ENCODE peak calls at places on chromosomes 1 and 21, in eight cellular contexts. S, X, L, F, W, J, P and D are unnamed samples.

GRCh38 chr1:98393719-98394118 is 267.8 kb upstream of the SNX7 start:
- DNase-seq in S (no peak), X (no peak), L (no peak), F (no peak), W (no peak), J (no peak), P (no peak), D (no peak)

GRCh38 chr1:27436204-27437159 is 44.1 kb downstream of the GPR3 start:
- DNase-seq in S (peak), X (peak), L (no peak), F (no peak), W (peak), J (no peak), P (no peak), D (no peak)

GRCh38 chr21:37797403-37797802 is 118.9 kb downstream of the KCNJ6 start:
- DNase-seq in S (no peak), X (no peak), L (no peak), F (no peak), W (no peak), J (no peak), P (no peak), D (no peak)

GRCh38 chr21:35090403-35090802 is 41.3 kb upstream of the RUNX1 start:
- DNase-seq in S (no peak), X (no peak), L (no peak), F (no peak), W (no peak), J (no peak), P (no peak), D (no peak)

GRCh38 chr21:31261759-31262158 is 82.3 kb downstream of the TIAM1 start:
- DNase-seq in S (no peak), X (no peak), L (no peak), F (no peak), W (no peak), J (no peak), P (no peak), D (no peak)

GRCh38 chr1:178011101-178011828 is 41.4 kb upstream of the SEC16B start:
- DNase-seq in S (peak), X (peak), L (no peak), F (no peak), W (no peak), J (no peak), P (peak), D (no peak)

GRCh38 chr1:246587606-246588005 is 21.4 kb downstream of the CNST start:
- DNase-seq in S (peak), X (peak), L (no peak), F (no peak), W (no peak), J (no peak), P (no peak), D (no peak)

GRCh38 chr21:31730687-31731111 is 1.2 kb downstream of the SCAF4 start:
- DNase-seq in S (peak), X (peak), L (no peak), F (no peak), W (no peak), J (no peak), P (peak), D (no peak)

GRCh38 chr1:7856345-7856744 is 3.5 kb upstream of the UTS2 start:
- DNase-seq in S (peak), X (no peak), L (no peak), F (no peak), W (no peak), J (no peak), P (peak), D (no peak)

GRCh38 chr1:56515898-56516538 is 63.3 kb downstream of the PLPP3 start:
- DNase-seq in S (no peak), X (no peak), L (no peak), F (no peak), W (no peak), J (no peak), P (no peak), D (no peak)

GRCh38 chr1:179058343-179059184 is 23.3 kb upstream of the TOR3A start:
- DNase-seq in S (peak), X (peak), L (no peak), F (no peak), W (no peak), J (no peak), P (peak), D (no peak)

GRCh38 chr1:10050611-10051010 is 17.9 kb downstream of the UBE4B start:
- DNase-seq in S (no peak), X (no peak), L (no peak), F (no peak), W (no peak), J (no peak), P (no peak), D (no peak)

GRCh38 chr1:245874942-245875580 is 632.0 kb downstream of the SMYD3 start:
- DNase-seq in S (peak), X (peak), L (no peak), F (peak), W (peak), J (no peak), P (no peak), D (no peak)

GRCh38 chr1:9539165-9539828 is at the start of gene SLC25A33:
- DNase-seq in S (peak), X (peak), L (peak), F (peak), W (peak), J (peak), P (peak), D (peak)

GRCh38 chr1:178388398-178389161 is 108.2 kb downstream of the CLEC20A start:
- DNase-seq in S (peak), X (no peak), L (no peak), F (no peak), W (no peak), J (no peak), P (no peak), D (no peak)

GRCh38 chr21:36629061-36629460 is 69.9 kb upstream of the SIM2 start:
- DNase-seq in S (no peak), X (no peak), L (no peak), F (no peak), W (no peak), J (no peak), P (no peak), D (no peak)

GRCh38 chr1:70319750-70320149 is 34.8 kb downstream of the ANKRD13C start:
- DNase-seq in S (peak), X (peak), L (no peak), F (no peak), W (no peak), J (no peak), P (no peak), D (no peak)

GRCh38 chr1:1889847-1890505 is 911 bp downstream of the GNB1 start:
- DNase-seq in S (peak), X (peak), L (peak), F (peak), W (peak), J (peak), P (peak), D (peak)

GRCh38 chr1:179708434-179709195 is 34.5 kb upstream of the FAM163A start:
- DNase-seq in S (peak), X (no peak), L (no peak), F (no peak), W (no peak), J (no peak), P (no peak), D (no peak)

GRCh38 chr1:231678021-231678432 is 51.4 kb downstream of the DISC1 start:
- DNase-seq in S (no peak), X (peak), L (no peak), F (no peak), W (no peak), J (no peak), P (no peak), D (no peak)

GRCh38 chr1:23423415-23424170 is 955 bp downstream of the TCEA3 start:
- DNase-seq in S (no peak), X (no peak), L (no peak), F (peak), W (peak), J (no peak), P (peak), D (no peak)

GRCh38 chr1:183934284-183934683 is 103.2 kb downstream of the COLGALT2 start:
- DNase-seq in S (no peak), X (no peak), L (no peak), F (no peak), W (no peak), J (no peak), P (no peak), D (no peak)

GRCh38 chr1:41742219-41742618 is 176.5 kb downstream of the HIVEP3 start:
- DNase-seq in S (peak), X (peak), L (no peak), F (peak), W (no peak), J (no peak), P (no peak), D (no peak)

GRCh38 chr21:24844672-24845071 is 762.6 kb downstream of the MRPL39 start:
- DNase-seq in S (no peak), X (no peak), L (no peak), F (no peak), W (no peak), J (no peak), P (no peak), D (no peak)

DNA sequence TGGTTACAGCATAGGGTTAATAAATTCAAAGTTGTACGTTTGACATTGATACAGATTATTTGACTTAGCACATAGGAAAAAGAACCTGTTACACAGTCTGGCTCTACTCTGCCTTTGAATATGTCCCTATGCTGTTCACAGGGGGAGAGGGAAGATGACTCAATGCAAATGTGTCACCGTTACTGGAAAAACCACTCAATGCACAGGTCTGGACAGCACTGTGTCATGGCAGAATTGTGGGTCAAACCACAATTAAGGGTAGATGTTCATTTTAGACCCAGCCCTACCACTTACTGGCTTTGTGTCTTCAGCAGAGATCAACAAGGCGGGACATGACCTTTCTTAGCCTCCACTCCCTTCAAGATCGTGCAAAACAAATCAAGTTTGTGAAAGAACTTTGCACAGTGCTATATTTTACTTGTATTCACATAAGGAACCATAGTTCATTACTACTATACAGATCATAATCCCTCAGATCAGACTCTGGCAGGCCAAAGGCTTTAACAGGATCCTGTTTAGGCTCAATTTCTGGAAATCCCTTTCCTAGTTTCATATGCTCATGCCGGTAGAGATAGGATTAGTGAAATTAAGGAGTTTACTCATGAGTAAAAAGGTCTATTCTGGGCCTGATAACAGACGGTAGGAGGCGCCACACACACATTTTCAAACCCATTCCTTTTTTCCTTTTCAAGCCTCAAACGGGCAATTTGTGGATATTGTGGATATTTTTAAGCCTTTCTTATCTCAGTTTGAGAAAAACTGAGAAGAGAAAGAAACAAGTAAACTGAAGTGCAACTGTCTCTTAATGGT is 22.0 kb downstream of the EIF2D start:
- DNase-seq in S (peak), X (peak), L (no peak), F (no peak), W (peak), J (peak), P (peak), D (peak)
- TF ChIP-seq CTCF in S (peak), X (peak), L (peak), F (peak), W (no peak), J (peak), P (peak), D (peak)

DNA sequence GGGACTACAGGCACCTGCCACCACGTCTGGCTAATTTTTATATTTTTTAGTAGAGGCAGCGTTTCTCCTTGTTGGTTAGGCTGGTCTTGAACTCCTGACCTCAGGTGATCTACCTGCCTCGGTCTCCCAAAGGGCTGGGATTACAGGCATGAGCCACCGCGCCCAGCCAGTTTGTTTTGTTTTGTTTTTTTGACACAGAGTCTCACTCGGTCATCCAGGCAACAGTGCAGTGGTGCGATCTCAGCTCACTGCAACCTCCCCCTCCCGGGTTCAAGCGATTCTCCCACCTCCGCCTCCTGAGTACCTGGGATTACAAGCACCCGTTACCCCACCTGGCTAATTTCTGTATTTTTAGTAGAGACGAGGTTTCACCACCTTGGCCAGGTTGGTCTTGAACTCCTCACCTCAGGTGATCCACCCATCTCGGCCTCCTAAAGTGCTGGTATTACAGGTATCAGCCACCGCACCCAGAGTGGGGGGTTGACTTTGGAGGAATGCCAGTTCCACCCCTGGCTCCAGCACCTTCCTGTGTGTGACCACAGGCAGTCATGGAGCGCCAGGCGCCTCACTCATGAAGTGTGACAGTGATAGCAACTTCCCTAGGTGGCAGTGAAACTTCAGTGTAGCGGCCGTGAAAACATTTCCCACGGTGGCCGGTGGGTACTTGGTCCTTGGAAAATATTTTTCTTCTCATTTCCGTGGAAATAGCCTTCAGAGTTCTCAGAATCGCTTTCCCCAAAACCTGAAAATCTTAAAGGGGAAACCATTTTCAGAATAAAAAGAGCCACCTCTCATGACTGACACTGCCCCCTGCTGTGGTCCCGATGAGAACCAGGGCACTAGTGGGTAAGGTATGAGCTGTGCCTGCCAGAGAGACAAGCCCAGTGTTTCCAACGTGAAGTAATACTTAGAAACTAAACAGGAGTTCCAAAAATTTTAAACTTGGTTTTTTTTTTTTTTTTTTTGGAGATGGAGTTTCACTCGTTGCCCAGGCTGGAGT is 48.6 kb downstream of the WDR4 start:
- DNase-seq in S (no peak), X (no peak), L (no peak), F (peak), W (peak), J (no peak), P (no peak), D (no peak)
- TF ChIP-seq CTCF in S (no peak), X (no peak), L (no peak), F (peak), W (no peak), J (no peak), P (peak), D (peak)

GRCh38 chr1:147665521-147665920 is 4.8 kb downstream of the ACP6 start:
- DNase-seq in S (no peak), X (no peak), L (no peak), F (no peak), W (peak), J (no peak), P (peak), D (no peak)
- TF ChIP-seq CTCF in S (peak), X (peak), L (peak), F (no peak), W (peak), J (no peak), P (peak), D (no peak)

DNA sequence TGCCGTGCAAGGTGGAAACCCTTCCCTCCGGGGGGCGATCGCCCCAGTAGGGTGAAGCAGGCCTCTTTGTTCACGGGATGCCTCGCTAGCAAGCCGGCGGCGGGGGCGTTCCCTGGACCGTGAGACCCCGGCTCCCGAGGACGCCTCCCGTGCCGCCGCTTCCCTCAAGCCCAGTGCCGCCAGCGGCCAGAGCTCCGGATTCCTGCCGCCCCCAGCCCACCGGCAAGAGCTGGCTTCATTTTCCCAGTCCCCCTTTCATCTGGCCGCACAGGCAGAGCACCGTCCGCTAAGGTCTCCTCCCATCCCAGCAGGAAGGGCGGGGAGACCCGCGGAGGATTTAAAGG is 16.3 kb downstream of the IER5 start:
- DNase-seq in S (no peak), X (no peak), L (peak), F (peak), W (peak), J (no peak), P (peak), D (peak)
- TF ChIP-seq CTCF in S (no peak), X (peak), L (peak), F (no peak), W (no peak), J (no peak), P (no peak), D (peak)

DNA sequence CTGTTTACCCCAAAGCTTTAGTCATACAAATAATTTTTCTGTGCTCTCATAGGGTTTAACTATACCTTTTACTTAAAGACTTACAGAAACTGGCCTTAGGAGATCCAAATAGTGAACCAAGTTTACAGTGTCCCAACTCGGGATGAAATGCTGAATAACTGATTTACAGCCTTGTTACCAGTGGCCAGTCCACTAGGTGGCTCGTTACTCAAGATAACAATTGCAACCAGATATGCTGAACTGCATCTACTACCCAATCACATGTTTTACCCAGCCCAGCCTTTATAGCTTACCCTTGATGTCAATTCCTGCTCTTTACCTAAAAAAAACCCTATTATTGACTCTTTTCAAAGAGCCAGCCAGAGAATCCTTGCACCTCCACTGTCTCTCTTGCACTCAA is 1148.8 kb upstream of the ADGRL4 start:
- DNase-seq in S (peak), X (no peak), L (no peak), F (no peak), W (peak), J (no peak), P (peak), D (no peak)
- TF ChIP-seq CTCF in S (peak), X (peak), L (peak), F (no peak), W (no peak), J (no peak), P (peak), D (no peak)

GRCh38 chr1:95916616-95917015 is 682.6 kb downstream of the RWDD3 start:
- DNase-seq in S (peak), X (no peak), L (no peak), F (no peak), W (peak), J (no peak), P (peak), D (no peak)
- TF ChIP-seq CTCF in S (peak), X (peak), L (peak), F (no peak), W (no peak), J (no peak), P (peak), D (peak)

GRCh38 chr1:239287296-239287695 is 99.1 kb upstream of the CHRM3 start:
- DNase-seq in S (no peak), X (no peak), L (no peak), F (no peak), W (no peak), J (no peak), P (peak), D (no peak)

GRCh38 chr1:239293350-239294111 is 92.8 kb upstream of the CHRM3 start:
- DNase-seq in S (no peak), X (no peak), L (no peak), F (no peak), W (no peak), J (no peak), P (no peak), D (no peak)

GRCh38 chr1:239283229-239283628 is 103.1 kb upstream of the CHRM3 start:
- DNase-seq in S (no peak), X (no peak), L (no peak), F (no peak), W (no peak), J (no peak), P (no peak), D (no peak)

DNA sequence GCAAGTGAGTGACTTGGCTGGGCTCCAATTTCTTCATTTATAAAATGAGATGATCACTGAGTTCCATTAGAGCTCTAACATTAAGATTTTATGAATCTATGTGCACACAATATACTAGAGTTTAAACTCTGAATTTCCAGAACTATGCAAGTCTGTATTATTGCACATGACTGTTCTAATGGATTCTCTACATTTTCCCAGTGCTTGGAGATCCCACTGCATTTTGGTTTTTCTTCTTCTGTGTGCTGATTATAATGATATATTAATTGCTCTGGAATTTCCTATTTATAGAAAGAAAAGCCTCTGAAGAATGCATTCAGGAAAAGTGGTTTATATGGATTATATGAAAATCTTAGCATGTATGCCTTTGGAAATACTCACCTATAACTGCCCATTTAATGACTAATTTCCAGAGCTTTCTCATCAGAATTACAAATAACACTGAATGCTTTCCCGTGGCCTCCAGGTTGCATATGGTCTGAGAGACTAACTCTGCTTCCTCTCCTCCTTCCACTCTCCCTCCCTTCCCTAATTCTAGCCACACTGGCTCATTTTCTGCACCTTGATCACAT is 97.3 kb upstream of the CHRM3 start:
- DNase-seq in S (no peak), X (peak), L (no peak), F (no peak), W (no peak), J (no peak), P (no peak), D (no peak)
- TF ChIP-seq CTCF in S (no peak), X (no peak), L (no peak), F (no peak), W (no peak), J (no peak), P (no peak), D (no peak)

DNA sequence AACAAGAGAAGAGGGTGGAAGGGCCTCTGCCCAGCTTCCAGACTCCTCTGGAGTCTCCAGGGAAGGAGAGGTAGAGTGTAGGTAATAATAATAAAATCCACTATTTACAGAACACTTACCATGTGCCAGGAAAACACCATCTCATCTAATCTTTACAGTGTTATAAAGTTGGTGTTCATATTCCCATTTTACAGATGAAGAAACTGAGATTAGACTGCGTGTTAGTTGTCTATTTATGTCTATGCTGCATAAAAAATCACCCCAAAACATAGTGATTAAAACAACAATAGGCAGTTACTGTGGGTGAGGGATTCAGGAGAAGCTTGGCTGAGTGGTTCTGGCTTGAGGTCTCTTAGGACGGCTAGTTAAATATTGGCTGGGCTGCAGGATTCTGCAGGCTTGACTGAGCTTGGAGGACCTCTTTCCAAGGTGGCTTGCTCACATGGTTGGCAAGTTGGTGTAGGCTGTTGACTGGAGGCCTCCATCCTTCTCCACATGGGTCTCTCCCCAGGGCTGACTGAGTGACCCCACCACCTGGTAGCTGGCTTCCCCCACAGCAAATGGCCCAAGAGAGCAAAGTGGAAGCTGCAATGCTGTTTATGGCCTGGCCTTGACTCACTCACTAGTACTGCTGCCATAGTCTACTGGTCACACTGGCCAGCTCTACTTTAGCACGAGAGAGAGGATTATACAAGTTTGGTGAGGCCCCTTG is 6.5 kb upstream of the ALX3 start:
- DNase-seq in S (no peak), X (no peak), L (no peak), F (no peak), W (no peak), J (no peak), P (no peak), D (no peak)
- TF ChIP-seq CTCF in S (no peak), X (no peak), L (no peak), F (no peak), W (no peak), J (no peak), P (no peak), D (no peak)